ENCODE peak calls at places on chromosomes 12 and 14, in four cellular contexts. K is upper lobe of left lung, B is K562, Z is A549. R is an unnamed sample.

GRCh38 chr14:99573000-99573330 is 31.0 kb downstream of the CCDC85C start:
- DNase-seq in Z (no peak), B (no peak), K (peak), R (no peak)

GRCh38 chr14:91649930-91650329 is 82.0 kb downstream of the CATSPERB start:
- DNase-seq in Z (peak), K (no peak), B (peak), R (no peak)

GRCh38 chr12:28033538-28033915 is 61.0 kb upstream of the PTHLH start:
- DNase-seq in B (no peak), K (no peak), Z (no peak), R (no peak)

GRCh38 chr14:80930836-80931389 is 10.6 kb downstream of the CEP128 start:
- DNase-seq in B (no peak), K (no peak), Z (peak), R (no peak)

GRCh38 chr12:54227376-54227775 is 38.6 kb upstream of the SMUG1 start:
- DNase-seq in K (no peak), Z (no peak), B (peak), R (no peak)

GRCh38 chr14:98684486-98684885 is 587.5 kb downstream of the BCL11B start:
- DNase-seq in Z (no peak), K (no peak), B (no peak), R (peak)

GRCh38 chr12:39628836-39629235 is 9.2 kb upstream of the ABCD2 start:
- DNase-seq in Z (no peak), B (no peak), K (no peak), R (no peak)

GRCh38 chr12:10194160-10194559 is 15.3 kb downstream of the TMEM52B start:
- DNase-seq in K (no peak), Z (no peak), B (no peak), R (no peak)

GRCh38 chr14:103623883-103624482 is 5.0 kb upstream of the KLC1 start:
- DNase-seq in Z (no peak), B (no peak), K (peak), R (no peak)

GRCh38 chr14:32244404-32244803 is 41.3 kb upstream of the RNU6-8 start:
- DNase-seq in K (no peak), Z (peak), B (no peak), R (no peak)

GRCh38 chr14:65462411-65462810 is 49.9 kb downstream of the FUT8 start:
- DNase-seq in K (no peak), B (no peak), Z (no peak), R (no peak)

GRCh38 chr12:52233462-52234141 is 559 bp downstream of the KRT7 start:
- DNase-seq in Z (peak), B (no peak), K (no peak), R (no peak)

GRCh38 chr12:81403348-81403747 is 325.5 kb downstream of the ACSS3 start:
- DNase-seq in Z (no peak), B (no peak), K (no peak), R (no peak)

GRCh38 chr12:115404761-115405470 is 720.9 kb upstream of the TBX3 start:
- DNase-seq in K (no peak), Z (peak), B (no peak), R (peak)

GRCh38 chr12:121089031-121089812 is 43.5 kb upstream of the P2RX7 start:
- DNase-seq in Z (peak), K (no peak), B (peak), R (peak)

GRCh38 chr12:107955966-107956643 is 173.0 kb upstream of the WSCD2 start:
- DNase-seq in B (no peak), K (no peak), Z (no peak), R (peak)

GRCh38 chr12:120457133-120457532 is 10.9 kb downstream of the GATC start:
- DNase-seq in K (no peak), Z (peak), B (peak), R (no peak)

GRCh38 chr14:32977913-32978312 is 39.2 kb downstream of the NPAS3 start:
- DNase-seq in K (no peak), B (no peak), Z (no peak), R (no peak)

GRCh38 chr14:23550827-23551265 is 719 bp downstream of the ZFHX2 start:
- DNase-seq in Z (no peak), K (peak), B (peak), R (no peak)

GRCh38 chr14:63438065-63438757 is 105.0 kb downstream of the PPP2R5E start:
- DNase-seq in Z (peak), K (no peak), B (peak), R (peak)

GRCh38 chr14:100862793-100863192 is 36.9 kb downstream of the MEG3 start:
- DNase-seq in Z (no peak), B (no peak), K (no peak), R (no peak)

GRCh38 chr12:5705791-5706190 is 239.3 kb downstream of the ANO2 start:
- DNase-seq in Z (no peak), K (no peak), B (no peak), R (no peak)

GRCh38 chr14:104293851-104294627 is 155.7 kb downstream of the KIF26A start:
- DNase-seq in K (peak), Z (peak), B (no peak), R (no peak)

GRCh38 chr14:72664651-72665050 is 229.2 kb downstream of the DPF3 start:
- DNase-seq in K (no peak), B (no peak), Z (peak), R (no peak)

GRCh38 chr14:34052658-34053014 is 101.8 kb upstream of the EGLN3 start:
- DNase-seq in K (no peak), Z (peak), B (peak), R (peak)

DNA sequence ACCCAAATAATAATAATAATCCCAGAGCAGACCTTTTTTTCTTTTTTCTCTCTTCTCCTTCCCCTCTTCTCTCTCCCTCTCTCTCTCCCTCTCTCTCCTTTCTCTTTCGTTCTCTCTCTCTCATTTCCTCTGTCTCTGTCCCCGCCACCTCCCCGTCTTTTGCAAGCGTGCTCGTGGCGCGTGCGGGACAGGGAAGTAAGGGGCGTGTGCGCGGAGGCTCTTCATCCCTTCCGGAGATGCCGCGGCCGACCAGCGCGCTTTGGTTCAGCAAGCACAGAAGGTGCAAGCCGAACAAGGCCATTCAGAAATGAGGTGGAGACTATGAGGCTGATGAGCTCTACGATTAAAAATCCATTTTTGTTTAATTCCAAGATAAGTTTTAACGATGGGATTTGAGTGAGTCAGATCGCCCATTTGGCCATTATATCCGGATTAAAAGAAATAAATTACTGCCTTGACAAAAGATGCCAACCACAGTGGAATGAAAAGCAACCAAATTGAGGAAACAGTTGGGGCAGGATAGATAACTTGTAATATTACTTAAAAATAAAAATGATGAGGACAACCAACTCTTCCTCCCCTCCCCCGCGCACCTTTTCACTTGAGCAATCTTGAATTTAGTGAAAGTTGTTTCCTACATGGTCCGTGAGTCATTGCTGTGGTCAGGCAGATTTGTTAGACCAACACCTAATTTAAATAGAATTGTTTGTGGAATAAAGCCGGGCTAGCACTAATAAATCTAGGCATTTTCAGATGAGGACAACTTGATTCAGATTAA is 1.2 kb upstream of the AMIGO2 start:
- DNase-seq in K (peak), B (peak), Z (peak), R (no peak)
- TF ChIP-seq EP300 in K (no peak), B (no peak), Z (no peak), R (no peak)

GRCh38 chr14:85074955-85075354 is 455.0 kb upstream of the FLRT2 start:
- DNase-seq in B (no peak), Z (no peak), K (no peak), R (no peak)
- TF ChIP-seq EP300 in B (no peak), Z (no peak), K (no peak), R (no peak)

DNA sequence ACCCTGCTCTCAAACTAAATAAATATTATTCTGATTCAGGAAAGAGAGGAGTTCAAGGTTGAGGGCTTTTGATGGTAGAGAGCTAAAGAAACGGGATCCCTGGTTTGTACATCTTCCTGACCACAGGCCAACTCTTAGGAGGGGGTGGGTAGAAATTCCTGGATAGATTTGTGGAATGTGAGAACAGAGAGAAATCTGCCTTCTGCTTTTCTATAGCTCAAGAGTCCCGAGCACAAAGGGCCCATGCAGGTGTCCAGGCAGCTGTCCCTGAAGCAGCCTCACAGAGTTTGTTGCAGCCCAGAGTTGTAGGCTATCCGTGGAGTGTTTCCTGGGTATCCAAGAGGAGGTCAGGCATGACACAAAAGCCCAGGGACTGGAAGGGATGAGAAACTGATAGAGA is 198.6 kb downstream of the BCAT1 start:
- DNase-seq in Z (no peak), B (no peak), K (no peak), R (no peak)
- TF ChIP-seq EP300 in Z (no peak), B (no peak), K (no peak), R (no peak)

GRCh38 chr12:109573029-109573913 is at the start of the genes MMAB and MVK:
- DNase-seq in Z (peak), K (peak), B (peak), R (peak)
- TF ChIP-seq EP300 in Z (no peak), K (no peak), B (no peak), R (peak)

GRCh38 chr12:92897844-92898243 is 31.3 kb downstream of the EEA1 start:
- DNase-seq in K (no peak), Z (no peak), B (no peak), R (no peak)

GRCh38 chr12:92905258-92905810 is 23.8 kb downstream of the EEA1 start:
- DNase-seq in K (no peak), Z (no peak), B (no peak), R (no peak)

GRCh38 chr12:92898755-92899154 is 30.3 kb downstream of the EEA1 start:
- DNase-seq in B (no peak), Z (peak), K (no peak), R (no peak)

DNA sequence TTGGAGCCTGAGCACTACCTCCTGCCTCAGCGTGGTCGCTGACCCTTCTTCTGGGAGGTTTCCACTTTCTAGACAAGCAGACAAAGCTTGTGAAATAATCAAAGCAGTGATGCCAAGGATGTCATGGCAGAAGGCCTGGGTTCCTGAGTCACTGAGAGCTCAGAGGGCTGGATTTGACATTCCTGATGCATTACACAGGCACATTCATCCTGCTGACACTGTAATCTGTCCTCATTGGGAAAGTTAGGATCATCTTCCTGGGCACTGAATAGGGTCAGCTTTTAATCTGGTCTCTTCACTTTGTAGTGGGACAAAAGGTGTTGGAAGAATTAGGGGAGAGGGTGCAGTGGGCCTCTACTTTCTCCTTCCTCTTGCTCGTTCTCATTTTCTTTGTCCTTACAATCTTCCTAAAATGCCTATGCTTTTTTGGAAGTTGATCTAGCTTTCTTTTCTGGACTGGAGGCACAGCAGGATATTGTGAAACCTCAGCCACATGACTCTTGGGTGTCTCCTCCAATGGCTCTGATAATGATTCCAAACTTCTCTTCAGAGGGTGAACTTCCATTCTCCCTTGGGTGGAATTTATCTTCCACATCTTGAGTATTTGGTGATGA is 29.6 kb downstream of the EEA1 start:
- DNase-seq in K (no peak), Z (peak), B (no peak), R (peak)
- TF ChIP-seq EP300 in K (no peak), Z (peak), B (no peak), R (no peak)

GRCh38 chr14:51119411-51120051 is 24.6 kb upstream of the TRIM9 start:
- DNase-seq in Z (no peak), K (no peak), B (no peak), R (no peak)
- TF ChIP-seq EP300 in Z (no peak), K (no peak), B (no peak), R (no peak)

GRCh38 chr12:68177562-68177961 is 18.0 kb upstream of the IFNG start:
- DNase-seq in B (no peak), K (no peak), Z (no peak), R (no peak)
- TF ChIP-seq EP300 in B (no peak), K (no peak), Z (no peak), R (no peak)

DNA sequence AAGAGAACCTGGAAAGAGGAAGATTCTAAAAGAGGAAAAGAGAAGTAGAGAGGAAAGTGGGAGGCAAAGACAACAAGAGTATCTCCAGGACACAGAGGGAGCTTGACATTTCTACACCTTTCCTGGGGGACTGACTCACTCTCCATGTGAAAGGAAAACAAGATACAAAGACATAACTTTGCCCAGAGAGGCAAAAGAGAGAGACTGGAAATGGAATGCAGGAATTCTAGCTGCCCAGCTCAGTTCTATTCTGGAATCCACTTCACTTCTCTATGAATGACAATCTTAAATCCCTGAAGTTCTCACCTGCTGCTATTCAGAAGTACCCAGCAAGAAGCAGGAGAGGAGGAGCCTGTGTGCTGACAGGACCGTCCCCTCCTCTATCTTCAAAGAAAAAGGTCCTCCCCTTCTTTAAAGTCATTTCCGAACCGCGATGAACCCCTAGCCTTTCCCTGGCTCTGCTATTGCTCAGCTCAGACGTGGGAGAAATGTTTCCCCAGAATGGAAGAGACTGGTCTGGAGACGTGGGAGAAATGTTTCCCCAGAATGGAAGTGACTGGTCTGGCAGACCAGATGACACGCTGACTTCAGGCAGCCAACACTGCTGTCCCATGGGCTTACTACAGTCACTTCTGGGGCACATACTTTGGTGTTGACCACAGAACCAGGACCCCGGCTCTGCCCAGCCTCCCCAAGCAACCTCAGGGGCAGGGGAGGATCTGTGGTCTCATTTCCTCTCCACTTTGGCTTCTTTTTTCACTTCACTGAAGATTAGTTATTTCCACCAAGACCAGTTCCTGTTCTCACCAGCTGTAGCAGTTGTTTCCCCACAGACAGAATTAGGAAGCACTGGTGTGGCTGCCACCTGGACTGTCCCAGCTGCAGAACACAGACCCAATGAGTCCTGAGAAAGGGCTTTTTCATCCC is 8.3 kb downstream of the FMNL3 start:
- DNase-seq in B (peak), Z (no peak), K (no peak), R (no peak)
- TF ChIP-seq EP300 in B (peak), Z (no peak), K (no peak), R (no peak)

R was measured in esophagus muscularis mucosa.